ENCODE peak calls at places on chromosome 2, in four cellular contexts. L is CD4-positive, alpha-beta T cell; S is mesothelial cell of epicardium; Y is heart left ventricle. O is an unnamed sample.

GRCh38 chr2:199273043-199273647 is 184.6 kb downstream of the SATB2 start:
- DNase-seq in S (no peak), L (no peak), Y (no peak), O (no peak)

GRCh38 chr2:232336956-232337700 is 41.4 kb upstream of the ALPP start:
- DNase-seq in Y (peak; percentile 8), S (no peak), L (no peak), O (no peak)

GRCh38 chr2:136424112-136424511 is 306.2 kb upstream of the CXCR4 start:
- DNase-seq in S (no peak), L (no peak), Y (no peak), O (no peak)

GRCh38 chr2:143936758-143937562 is 583.0 kb downstream of the ZEB2 start:
- DNase-seq in L (no peak), Y (peak; percentile 41), S (peak; percentile 35), O (peak; percentile 51)

GRCh38 chr2:181588546-181588945 is 68.4 kb downstream of the CERKL start:
- DNase-seq in Y (no peak), L (no peak), S (no peak), O (no peak)

GRCh38 chr2:19348692-19349091 is 9.7 kb downstream of the OSR1 start:
- DNase-seq in Y (no peak), L (no peak), S (no peak), O (no peak)

GRCh38 chr2:41972819-41973218 is 75.0 kb upstream of the PKDCC start:
- DNase-seq in S (no peak), L (no peak), Y (no peak), O (no peak)

GRCh38 chr2:56656826-56657225 is 473.0 kb downstream of the CCDC85A start:
- DNase-seq in S (no peak), L (no peak), Y (no peak), O (no peak)

GRCh38 chr2:3204031-3204430 is 173.6 kb downstream of the EIPR1 start:
- DNase-seq in S (no peak), L (no peak), Y (no peak), O (no peak)

GRCh38 chr2:232417489-232417888 is 10.8 kb downstream of the ALPG start:
- DNase-seq in L (no peak), S (no peak), Y (no peak), O (no peak)

DNA sequence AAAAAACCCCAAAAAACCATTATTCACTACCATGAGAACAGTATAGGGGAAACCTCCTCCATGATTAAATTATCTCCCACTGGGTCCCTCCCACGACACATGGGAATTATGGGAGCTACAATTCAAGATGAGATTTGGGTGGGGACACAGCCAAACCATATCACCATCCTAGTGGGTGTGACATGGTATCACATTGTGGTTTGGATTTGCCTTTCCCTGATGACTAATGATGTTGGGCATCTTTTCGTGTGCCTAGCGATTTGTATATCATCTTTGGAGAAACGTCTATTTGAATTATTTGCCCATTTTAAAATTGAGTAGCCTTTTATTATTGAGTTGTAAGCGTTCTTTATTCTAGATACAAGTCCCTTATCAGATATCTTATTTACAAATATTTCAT is 8.7 kb upstream of the ASAP2 start:
- DNase-seq in L (no peak), S (no peak), Y (no peak), O (no peak)
- TF ChIP-seq CTCF in L (no peak), S (no peak), Y (no peak), O (no peak)

GRCh38 chr2:128172191-128172590 is 81.2 kb downstream of the UGGT1 start:
- DNase-seq in S (no peak), Y (no peak), L (no peak), O (no peak)
- TF ChIP-seq CTCF in S (no peak), Y (peak; percentile 10), L (no peak), O (peak; percentile 28)

GRCh38 chr2:47345584-47345913 is 57.4 kb upstream of the MSH2 start:
- DNase-seq in L (no peak), Y (no peak), S (no peak), O (no peak)

GRCh38 chr2:47346669-47347068 is 56.3 kb upstream of the MSH2 start:
- DNase-seq in S (no peak), Y (no peak), L (no peak), O (no peak)

GRCh38 chr2:47346107-47346506 is 56.8 kb upstream of the MSH2 start:
- DNase-seq in Y (no peak), L (no peak), S (no peak), O (no peak)

GRCh38 chr2:47339745-47340541 is 63.0 kb upstream of the MSH2 start:
- DNase-seq in Y (no peak), S (no peak), L (no peak), O (no peak)

DNA sequence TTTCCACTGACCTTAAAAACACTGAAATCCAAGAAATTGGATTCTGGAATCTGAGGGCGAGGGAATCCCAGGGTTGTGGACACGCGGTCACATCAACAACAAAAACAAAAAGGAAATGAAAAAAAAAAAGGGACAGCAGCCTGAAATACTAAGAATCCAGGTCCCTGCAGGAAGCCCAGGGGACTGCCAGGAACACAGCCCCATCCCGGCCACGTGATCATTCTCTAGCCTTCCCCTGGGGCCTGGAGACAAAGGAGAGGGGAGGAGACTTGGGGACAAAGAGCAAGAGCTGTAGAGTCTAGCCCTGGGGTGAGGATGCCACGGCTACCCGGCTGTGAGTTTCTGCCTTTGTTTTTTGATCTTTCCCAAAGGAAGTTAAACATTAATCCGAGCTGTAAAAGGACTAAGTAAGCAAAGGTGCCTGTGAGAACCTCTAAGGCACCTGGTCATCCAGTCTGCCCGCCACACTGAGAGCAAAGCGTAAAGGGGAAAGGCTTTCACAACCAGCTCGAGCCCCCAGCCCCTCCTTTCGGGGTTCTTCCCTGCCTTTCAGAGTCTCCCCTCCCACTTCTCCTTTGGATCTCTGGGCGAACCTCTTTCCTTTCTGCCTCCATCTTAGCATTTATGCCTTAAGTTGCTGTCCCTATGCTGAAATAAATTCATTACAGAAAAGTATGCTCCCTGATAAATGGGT is 57.9 kb upstream of the MSH2 start:
- DNase-seq in S (peak; percentile 69), L (no peak), Y (peak; percentile 80), O (peak; percentile 92)
- TF ChIP-seq CTCF in S (peak; percentile 20), L (no peak), Y (no peak), O (peak; percentile 42)

GRCh38 chr2:2101924-2102323 is 229.2 kb downstream of the MYT1L start:
- DNase-seq in L (no peak), S (no peak), Y (no peak), O (no peak)
- TF ChIP-seq CTCF in L (no peak), S (peak; percentile 49), Y (peak; percentile 4), O (peak; percentile 52)

GRCh38 chr2:46050489-46050888 is 246.7 kb upstream of the EPAS1 start:
- DNase-seq in S (no peak), L (no peak), Y (no peak), O (no peak)
- TF ChIP-seq CTCF in S (peak; percentile 27), L (no peak), Y (no peak), O (peak; percentile 33)

DNA sequence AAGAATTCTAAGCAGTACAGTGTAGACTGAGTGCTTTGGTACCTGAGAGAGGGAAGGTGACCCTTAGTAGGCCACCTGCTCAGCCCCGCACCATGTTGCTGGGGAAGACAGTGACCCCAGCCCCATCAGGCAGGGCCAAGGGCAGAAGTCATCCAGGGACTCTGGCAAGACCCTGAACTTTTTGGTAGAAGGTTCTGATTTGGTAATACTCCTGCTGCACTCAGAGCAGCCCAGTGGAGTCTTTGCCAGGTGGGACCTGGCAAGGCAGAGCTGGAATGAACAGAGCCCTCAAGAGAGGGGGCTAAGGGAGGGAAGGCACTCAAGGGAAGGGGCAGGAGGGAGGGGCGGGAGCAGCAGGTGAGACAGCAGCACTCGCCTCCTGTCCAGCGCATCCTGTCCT is 191.2 kb downstream of the MGAT5 start:
- DNase-seq in L (no peak), S (no peak), Y (no peak), O (no peak)
- TF ChIP-seq CTCF in L (no peak), S (no peak), Y (no peak), O (no peak)

GRCh38 chr2:105969552-105969951 is 224.5 kb downstream of the UXS1 start:
- DNase-seq in S (no peak), Y (no peak), L (no peak), O (no peak)
- TF ChIP-seq CTCF in S (no peak), Y (no peak), L (no peak), O (peak; percentile 57)